ENCODE peak calls at places on chromosomes 11 and 22, in nine cellular contexts. O, T, E, G, R, A, W, I and L are unnamed samples.

GRCh38 chr11:102530558-102530957 is at the start of gene MMP7:
- DNase-seq in O (no peak), T (no peak), E (peak; percentile 59), G (peak; percentile 68), R (no peak), A (no peak), W (peak; percentile 20), I (no peak), L (no peak)

GRCh38 chr11:57556041-57556440 is 11.4 kb downstream of the UBE2L6 start:
- DNase-seq in O (no peak), T (no peak), E (no peak), G (no peak), R (no peak), A (no peak), W (no peak), I (no peak), L (no peak)

GRCh38 chr11:107916671-107917241 is 11.5 kb upstream of the RAB39A start:
- DNase-seq in O (no peak), T (no peak), E (no peak), G (no peak), R (no peak), A (peak; percentile 81), W (peak; percentile 20), I (peak; percentile 21), L (peak; percentile 16)

GRCh38 chr22:44361391-44362126 is 48.8 kb upstream of the SHISAL1 start:
- DNase-seq in O (no peak), T (no peak), E (peak; percentile 18), G (peak; percentile 78), R (no peak), A (peak; percentile 27), W (no peak), I (no peak), L (no peak)

GRCh38 chr11:67503119-67504022 is 1.8 kb downstream of the PITPNM1 start:
- DNase-seq in O (no peak), T (no peak), E (no peak), G (no peak), R (no peak), A (peak; percentile 69), W (no peak), I (no peak), L (no peak)

GRCh38 chr11:3231851-3232744 is at the start of gene MRGPRE:
- DNase-seq in O (no peak), T (peak; percentile 34), E (no peak), G (peak; percentile 8), R (no peak), A (peak; percentile 79), W (no peak), I (no peak), L (no peak)

GRCh38 chr11:13313005-13313819 is 35.6 kb downstream of the BMAL1 start:
- DNase-seq in O (no peak), T (no peak), E (no peak), G (peak; percentile 22), R (no peak), A (no peak), W (no peak), I (no peak), L (no peak)

GRCh38 chr11:92854952-92855351 is 114.5 kb upstream of the MTNR1B start:
- DNase-seq in O (no peak), T (no peak), E (no peak), G (no peak), R (no peak), A (no peak), W (no peak), I (no peak), L (no peak)

GRCh38 chr11:117668291-117668690 is 128.7 kb downstream of the DSCAML1 start:
- DNase-seq in O (no peak), T (no peak), E (no peak), G (no peak), R (no peak), A (no peak), W (no peak), I (no peak), L (no peak)

GRCh38 chr11:47433157-47433556 is 6.9 kb upstream of the PSMC3 start:
- DNase-seq in O (no peak), T (no peak), E (peak; percentile 37), G (no peak), R (no peak), A (no peak), W (no peak), I (no peak), L (no peak)

GRCh38 chr11:76083563-76084451 is 122.5 kb downstream of the WNT11 start:
- DNase-seq in O (no peak), T (no peak), E (no peak), G (no peak), R (no peak), A (no peak), W (no peak), I (no peak), L (no peak)

GRCh38 chr11:126341760-126342161 is 13.7 kb upstream of the ST3GAL4 start:
- DNase-seq in O (no peak), T (no peak), E (no peak), G (peak; percentile 71), R (no peak), A (no peak), W (no peak), I (no peak), L (no peak)

GRCh38 chr11:122186439-122187080 is 70.5 kb upstream of the BLID start:
- DNase-seq in O (no peak), T (no peak), E (peak; percentile 87), G (peak; percentile 97), R (no peak), A (no peak), W (no peak), I (no peak), L (no peak)

GRCh38 chr11:11171285-11171684 is 181.8 kb downstream of the CSNK2A3 start:
- DNase-seq in O (no peak), T (no peak), E (no peak), G (no peak), R (no peak), A (no peak), W (no peak), I (no peak), L (no peak)

GRCh38 chr11:10693509-10694071 is at the start of gene IRAG1:
- DNase-seq in O (no peak), T (peak; percentile 61), E (no peak), G (no peak), R (no peak), A (peak; percentile 78), W (no peak), I (no peak), L (no peak)

GRCh38 chr11:86477495-86478155 is 102.9 kb downstream of the CCDC81 start:
- DNase-seq in O (no peak), T (no peak), E (no peak), G (no peak), R (no peak), A (no peak), W (no peak), I (no peak), L (no peak)

GRCh38 chr11:109984634-109985289 is 108.4 kb upstream of the ZC3H12C start:
- DNase-seq in O (no peak), T (no peak), E (no peak), G (peak; percentile 70), R (no peak), A (no peak), W (no peak), I (peak; percentile 6), L (no peak)

GRCh38 chr22:22682807-22683667 is 38.6 kb downstream of the GGTLC2 start:
- DNase-seq in O (no peak), T (no peak), E (peak; percentile 24), G (no peak), R (no peak), A (no peak), W (no peak), I (no peak), L (no peak)

GRCh38 chr11:44610556-44610955 is 45.1 kb downstream of the CD82 start:
- DNase-seq in O (no peak), T (no peak), E (no peak), G (no peak), R (no peak), A (no peak), W (no peak), I (no peak), L (no peak)

GRCh38 chr11:12275818-12276217 is 101.6 kb upstream of the PARVA start:
- DNase-seq in O (no peak), T (no peak), E (no peak), G (no peak), R (no peak), A (no peak), W (peak; percentile 6), I (no peak), L (no peak)

GRCh38 chr11:55106391-55106790 is 155.6 kb upstream of the TRIM48 start:
- DNase-seq in O (no peak), T (no peak), E (peak; percentile 1), G (no peak), R (no peak), A (no peak), W (no peak), I (no peak), L (no peak)
- H3K9me3 ChIP-seq in O (no peaks in the 10 kb centered on the region), T (peaks cover 67% of the 10 kb centered on the region), E (peaks cover 16% of the 10 kb centered on the region), G (peaks cover 13% of the 10 kb centered on the region), R (no peaks in the 10 kb centered on the region), A (peaks cover 78% of the 10 kb centered on the region), W (no peaks in the 10 kb centered on the region), I (peaks cover 34% of the 10 kb centered on the region), L (no peaks in the 10 kb centered on the region)

GRCh38 chr22:49262167-49262566 is 565.5 kb downstream of the BRD1 start:
- DNase-seq in O (no peak), T (no peak), E (no peak), G (no peak), R (no peak), A (no peak), W (no peak), I (no peak), L (no peak)
- H3K9me3 ChIP-seq in O (no peaks in the 10 kb centered on the region), T (no peaks in the 10 kb centered on the region), E (no peaks in the 10 kb centered on the region), G (peaks cover 42% of the 10 kb centered on the region), R (no peaks in the 10 kb centered on the region), A (no peaks in the 10 kb centered on the region), W (no peaks in the 10 kb centered on the region), I (no peaks in the 10 kb centered on the region), L (no peaks in the 10 kb centered on the region)

DNA sequence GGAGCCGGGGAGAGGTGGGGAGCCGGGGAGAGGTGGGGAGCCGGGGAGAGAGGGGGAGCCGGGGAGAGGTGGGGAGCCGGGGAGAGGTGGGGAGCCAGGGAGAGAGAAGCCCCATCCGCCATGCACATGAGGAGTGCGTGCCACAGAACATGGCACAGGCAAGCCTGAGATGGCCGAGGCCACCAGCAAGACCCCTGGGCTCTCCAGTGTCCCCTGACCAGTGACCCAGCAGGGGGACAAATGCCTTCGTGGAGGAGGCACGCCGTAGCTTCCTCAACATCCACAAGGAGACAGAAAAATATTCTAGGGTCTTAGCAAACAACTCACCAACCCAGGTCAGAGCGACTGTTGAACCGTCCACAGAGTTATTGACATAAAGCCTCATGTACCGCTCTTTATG is 618.8 kb downstream of the TBC1D22A start:
- DNase-seq in O (no peak), T (no peak), E (no peak), G (no peak), R (no peak), A (peak; percentile 50), W (no peak), I (no peak), L (no peak)
- H3K9me3 ChIP-seq in O (no peaks in the 10 kb centered on the region), T (no peaks in the 10 kb centered on the region), E (no peaks in the 10 kb centered on the region), G (peaks cover 31% of the 10 kb centered on the region), R (no peaks in the 10 kb centered on the region), A (no peaks in the 10 kb centered on the region), W (no peaks in the 10 kb centered on the region), I (no peaks in the 10 kb centered on the region), L (no peaks in the 10 kb centered on the region)

GRCh38 chr22:47388331-47388730 is 625.9 kb downstream of the TBC1D22A start:
- DNase-seq in O (no peak), T (no peak), E (no peak), G (no peak), R (no peak), A (no peak), W (no peak), I (no peak), L (no peak)
- H3K9me3 ChIP-seq in O (no peaks in the 10 kb centered on the region), T (no peaks in the 10 kb centered on the region), E (no peaks in the 10 kb centered on the region), G (peaks cover 71% of the 10 kb centered on the region), R (no peaks in the 10 kb centered on the region), A (no peaks in the 10 kb centered on the region), W (no peaks in the 10 kb centered on the region), I (no peaks in the 10 kb centered on the region), L (no peaks in the 10 kb centered on the region)